ENCODE peak calls at places on chromosomes 5 and 9, in seven cellular contexts. B is GM06990, X is astrocyte of the cerebellum, W is lower lobe of right lung, L is esophagus squamous epithelium, O is transverse colon, J is HCT116. Q is an unnamed sample.

GRCh38 chr9:130254753-130255637 is 10.6 kb upstream of the HMCN2 start:
- DNase-seq in L (no peak), J (no peak), O (no peak), W (no peak), X (no peak), B (no peak), Q (no peak)

GRCh38 chr9:112162644-112163413 is 12.3 kb downstream of the SUSD1 start:
- DNase-seq in X (no peak), O (no peak), B (no peak), W (no peak), J (no peak), L (no peak), Q (no peak)

GRCh38 chr9:99859395-99859980 is 37.8 kb downstream of the NR4A3 start:
- DNase-seq in B (no peak), L (no peak), W (no peak), X (no peak), J (no peak), O (no peak), Q (peak; percentile 32)

GRCh38 chr5:96962540-96962991 is 26.7 kb downstream of the LNPEP start:
- DNase-seq in L (no peak), J (no peak), B (no peak), X (no peak), W (no peak), O (no peak), Q (no peak)

GRCh38 chr5:665541-665955 is 27.6 kb downstream of the TPPP start:
- DNase-seq in L (no peak), J (no peak), O (no peak), W (peak; percentile 42), X (no peak), B (no peak), Q (no peak)

GRCh38 chr9:134326754-134327526 is 685 bp downstream of the RXRA start:
- DNase-seq in J (no peak), L (no peak), B (no peak), O (no peak), W (peak; percentile 60), X (no peak), Q (no peak)

GRCh38 chr9:9214052-9214451 is 1398.8 kb downstream of the PTPRD start:
- DNase-seq in W (no peak), B (no peak), J (no peak), L (no peak), O (no peak), X (no peak), Q (no peak)

GRCh38 chr9:21030389-21031035 is 928 bp downstream of the HACD4 start:
- DNase-seq in J (no peak), W (no peak), X (peak; percentile 41), L (no peak), B (peak; percentile 26), O (no peak), Q (no peak)

GRCh38 chr5:14724633-14725032 is 60.1 kb downstream of the OTULIN start:
- DNase-seq in B (no peak), L (no peak), X (no peak), O (no peak), J (no peak), W (no peak), Q (no peak)

GRCh38 chr5:6399978-6400910 is 21.9 kb upstream of the MED10 start:
- DNase-seq in J (no peak), O (no peak), B (no peak), W (no peak), L (no peak), X (peak; percentile 26), Q (no peak)

GRCh38 chr9:20492772-20493171 is 129.5 kb downstream of the MLLT3 start:
- DNase-seq in W (no peak), B (no peak), L (no peak), J (no peak), O (no peak), X (no peak), Q (no peak)

GRCh38 chr5:83253731-83254130 is 176.4 kb downstream of the XRCC4 start:
- DNase-seq in L (no peak), O (no peak), J (no peak), B (no peak), X (peak; percentile 69), W (no peak), Q (no peak)

GRCh38 chr5:168991991-168992390 is 308.9 kb downstream of the SLIT3 start:
- DNase-seq in X (no peak), B (no peak), W (no peak), J (no peak), O (no peak), L (no peak), Q (no peak)

GRCh38 chr9:76321185-76321828 is 72.9 kb downstream of the RFK start:
- DNase-seq in B (no peak), W (no peak), O (no peak), J (no peak), X (peak; percentile 77), L (no peak), Q (no peak)

GRCh38 chr5:131394128-131394527 is 130.3 kb downstream of the CDC42SE2 start:
- DNase-seq in J (no peak), X (no peak), B (peak; percentile 46), O (no peak), L (no peak), W (no peak), Q (no peak)

GRCh38 chr5:175658299-175659145 is 651 bp downstream of the HRH2 start:
- DNase-seq in O (no peak), J (no peak), X (no peak), W (peak; percentile 67), L (no peak), B (no peak), Q (peak; percentile 12)

GRCh38 chr5:167049043-167049663 is 1242.3 kb upstream of the WWC1 start:
- DNase-seq in B (no peak), W (no peak), X (peak; percentile 41), O (peak; percentile 46), J (peak; percentile 0), L (no peak), Q (peak; percentile 14)
- TF ChIP-seq CTCF in B (peak; percentile 25), W (peak; percentile 56), X (peak; percentile 58), O (peak; percentile 43), J (peak; percentile 39), L (peak; percentile 35), Q (peak; percentile 73)

GRCh38 chr5:113267361-113267900 is 167.4 kb downstream of the TSSK1B start:
- DNase-seq in X (no peak), L (no peak), O (no peak), B (no peak), W (no peak), J (no peak), Q (no peak)
- TF ChIP-seq CTCF in X (no peak), L (no peak), O (no peak), B (no peak), W (no peak), J (no peak), Q (no peak)

GRCh38 chr5:141199359-141200235 is at the start of gene PCDHB11:
- DNase-seq in X (no peak), B (no peak), J (no peak), W (no peak), O (no peak), L (no peak), Q (no peak)
- TF ChIP-seq CTCF in X (no peak), B (peak; percentile 5), J (peak; percentile 34), W (no peak), O (no peak), L (no peak), Q (peak; percentile 32)

GRCh38 chr9:137175345-137175961 is 3.6 kb upstream of the TMEM210 start:
- DNase-seq in L (no peak), J (no peak), O (no peak), W (no peak), B (no peak), X (no peak), Q (no peak)
- TF ChIP-seq CTCF in L (no peak), J (no peak), O (no peak), W (no peak), B (peak; percentile 42), X (peak; percentile 20), Q (peak; percentile 7)